ENCODE peak calls at places on chromosomes 12 and 14, in nine cellular contexts. D is ovary; M is H9; J is endothelial cell of umbilical vein; H is activated CD4-positive, alpha-beta T cell treated with anti-CD3 and anti-CD28 coated beads, Interleukin-2, amount 10 ng/mL, durations not matched to agents 7 days and 5 days; C is DMS79 treated with DMSO at 0.1 percent for 48 hours; F is activated B cell treated with CpG ODN at 0.5 μM for 24 hours; A is glomerular endothelial cell; W is AG09319. V is an unnamed sample.

GRCh38 chr12:64171715-64172114 is 50.4 kb downstream of the KICS2 start:
- DNase-seq in D (no peak), M (no peak), J (peak), H (no peak), C (no peak), F (no peak), A (no peak), W (no peak), V (no peak)

GRCh38 chr12:42892702-42893101 is 303.2 kb upstream of the PRICKLE1 start:
- DNase-seq in D (no peak), M (no peak), J (no peak), H (no peak), C (no peak), F (no peak), A (no peak), W (no peak), V (no peak)

GRCh38 chr12:452667-453210 is 7.0 kb upstream of the B4GALNT3 start:
- DNase-seq in D (no peak), M (peak), J (no peak), H (peak), C (no peak), F (no peak), A (no peak), W (no peak), V (no peak)

GRCh38 chr12:54980341-54980740 is 4.2 kb downstream of the TESPA1 start:
- DNase-seq in D (no peak), M (no peak), J (no peak), H (peak), C (no peak), F (no peak), A (no peak), W (no peak), V (no peak)

GRCh38 chr12:33759279-33759678 is 263.0 kb upstream of the ALG10 start:
- DNase-seq in D (no peak), M (no peak), J (no peak), H (no peak), C (no peak), F (no peak), A (no peak), W (no peak), V (no peak)

GRCh38 chr12:45988259-45988658 is 2.1 kb downstream of the SCAF11 start:
- DNase-seq in D (no peak), M (no peak), J (no peak), H (no peak), C (no peak), F (no peak), A (no peak), W (no peak), V (no peak)

GRCh38 chr14:102668291-102668873 is 75.9 kb downstream of the RCOR1 start:
- DNase-seq in D (no peak), M (no peak), J (no peak), H (no peak), C (no peak), F (no peak), A (no peak), W (no peak), V (no peak)

GRCh38 chr12:108215458-108215857 is 86.4 kb downstream of the WSCD2 start:
- DNase-seq in D (no peak), M (no peak), J (no peak), H (no peak), C (no peak), F (no peak), A (no peak), W (no peak), V (no peak)

GRCh38 chr14:85188836-85189235 is 341.1 kb upstream of the FLRT2 start:
- DNase-seq in D (no peak), M (no peak), J (no peak), H (no peak), C (peak), F (no peak), A (no peak), W (no peak), V (no peak)

GRCh38 chr14:20998674-20999366 is at the start of gene SLC39A2:
- DNase-seq in D (no peak), M (peak), J (no peak), H (no peak), C (no peak), F (no peak), A (no peak), W (peak), V (no peak)

GRCh38 chr14:64266206-64266605 is 28.0 kb downstream of the ESR2 start:
- DNase-seq in D (no peak), M (no peak), J (peak), H (no peak), C (no peak), F (no peak), A (no peak), W (no peak), V (no peak)

GRCh38 chr12:106633451-106633823 is 50.6 kb downstream of the RFX4 start:
- DNase-seq in D (no peak), M (no peak), J (no peak), H (no peak), C (no peak), F (no peak), A (no peak), W (no peak), V (no peak)

GRCh38 chr14:68897559-68898160 is 81.4 kb downstream of the ACTN1 start:
- DNase-seq in D (no peak), M (no peak), J (no peak), H (no peak), C (no peak), F (no peak), A (no peak), W (no peak), V (no peak)

GRCh38 chr14:28635387-28635786 is 131.2 kb upstream of the FOXG1 start:
- DNase-seq in D (no peak), M (no peak), J (peak), H (peak), C (peak), F (no peak), A (peak), W (no peak), V (no peak)

GRCh38 chr12:104673294-104674062 is 216.7 kb downstream of the CHST11 start:
- DNase-seq in D (no peak), M (no peak), J (no peak), H (no peak), C (no peak), F (no peak), A (no peak), W (peak), V (no peak)

GRCh38 chr14:71933026-71933587 is 878 bp downstream of the RGS6 start:
- DNase-seq in D (no peak), M (peak), J (no peak), H (no peak), C (peak), F (no peak), A (no peak), W (no peak), V (no peak)

GRCh38 chr14:101761881-101762529 is 496 bp downstream of the PPP2R5C start:
- DNase-seq in D (peak), M (no peak), J (peak), H (peak), C (no peak), F (no peak), A (no peak), W (no peak), V (no peak)

GRCh38 chr12:32548691-32549412 is 130.2 kb upstream of the DNM1L start:
- DNase-seq in D (peak), M (no peak), J (peak), H (no peak), C (no peak), F (no peak), A (no peak), W (peak), V (peak)

GRCh38 chr14:94602722-94603121 is 9.5 kb upstream of the SERPINA3 start:
- DNase-seq in D (no peak), M (no peak), J (no peak), H (no peak), C (no peak), F (no peak), A (no peak), W (no peak), V (no peak)

GRCh38 chr12:97112161-97112560 is 205.1 kb downstream of the NEDD1 start:
- DNase-seq in D (no peak), M (no peak), J (no peak), H (no peak), C (no peak), F (no peak), A (no peak), W (no peak), V (no peak)

GRCh38 chr12:53623526-53623925 is 2.7 kb downstream of the ATF7 start:
- DNase-seq in D (no peak), M (no peak), J (peak), H (no peak), C (no peak), F (no peak), A (no peak), W (no peak), V (no peak)

GRCh38 chr12:109650808-109651207 is 62.8 kb upstream of the FAM222A start:
- DNase-seq in D (no peak), M (no peak), J (no peak), H (no peak), C (no peak), F (no peak), A (no peak), W (no peak), V (no peak)

GRCh38 chr12:128671528-128672042 is 152.2 kb downstream of the SLC15A4 start:
- DNase-seq in D (no peak), M (no peak), J (no peak), H (no peak), C (no peak), F (no peak), A (no peak), W (no peak), V (no peak)

GRCh38 chr14:99268776-99269510 is 3.1 kb downstream of the BCL11B start:
- DNase-seq in D (no peak), M (peak), J (no peak), H (no peak), C (peak), F (no peak), A (no peak), W (no peak), V (no peak)

GRCh38 chr14:49447725-49448124 is 138.5 kb downstream of the RPS29 start:
- DNase-seq in D (no peak), M (no peak), J (no peak), H (no peak), C (no peak), F (no peak), A (no peak), W (no peak), V (no peak)

GRCh38 chr12:47190271-47190750 is 110.6 kb upstream of the AMIGO2 start:
- DNase-seq in D (no peak), M (no peak), J (no peak), H (no peak), C (no peak), F (no peak), A (no peak), W (no peak), V (no peak)

GRCh38 chr12:131830335-131831020 is 2.3 kb downstream of the MMP17 start:
- DNase-seq in D (peak), M (peak), J (peak), H (peak), C (peak), F (peak), A (peak), W (peak), V (no peak)

GRCh38 chr12:107437954-107438353 is 247.6 kb upstream of the PWP1 start:
- DNase-seq in D (no peak), M (no peak), J (no peak), H (no peak), C (no peak), F (no peak), A (no peak), W (no peak), V (no peak)

V was measured in coronary artery.